ENCODE peak calls at places on chromosomes 11 and 22, in eight cellular contexts. I is suprapubic skin; N is HEK293T; J is heart left ventricle; H is astrocyte of the spinal cord; T is activated CD4-positive, alpha-beta T cell treated with anti-CD3 and anti-CD28 coated beads, Interleukin-2, amount 10 ng/mL, durations not matched to agents 7 days and 5 days; C is AG04450; Z is HFF-Myc. O is an unnamed sample.

GRCh38 chr11:119180729-119181676 is 4.3 kb upstream of the NHERF4 start:
- DNase-seq in I (no peak), N (no peak), J (no peak), H (no peak), T (no peak), C (no peak), Z (no peak), O (no peak)

GRCh38 chr11:46671958-46672315 is 28.5 kb downstream of the ARHGAP1 start:
- DNase-seq in I (peak; percentile 59), N (no peak), J (no peak), H (no peak), T (no peak), C (no peak), Z (no peak), O (peak; percentile 40)

GRCh38 chr11:28756977-28757376 is 648.8 kb downstream of the METTL15 start:
- DNase-seq in I (no peak), N (no peak), J (no peak), H (peak; percentile 79), T (no peak), C (peak; percentile 56), Z (no peak), O (no peak)

GRCh38 chr11:27040302-27041115 is at the start of gene BBOX1:
- DNase-seq in I (no peak), N (no peak), J (no peak), H (no peak), T (no peak), C (no peak), Z (no peak), O (no peak)

GRCh38 chr11:46916669-46917108 is 1.7 kb downstream of the LRP4 start:
- DNase-seq in I (no peak), N (peak; percentile 77), J (peak; percentile 75), H (peak; percentile 68), T (no peak), C (no peak), Z (peak; percentile 71), O (peak; percentile 88)

GRCh38 chr11:75443043-75443442 is 10.0 kb upstream of the KLHL35 start:
- DNase-seq in I (no peak), N (no peak), J (no peak), H (no peak), T (no peak), C (no peak), Z (no peak), O (no peak)

GRCh38 chr11:77821349-77821851 is 456 bp downstream of the AAMDC start:
- DNase-seq in I (no peak), N (peak; percentile 12), J (peak; percentile 55), H (peak; percentile 47), T (peak; percentile 13), C (no peak), Z (no peak), O (peak; percentile 71)

GRCh38 chr11:85407648-85408047 is 219.5 kb downstream of the DLG2 start:
- DNase-seq in I (no peak), N (no peak), J (no peak), H (no peak), T (no peak), C (no peak), Z (no peak), O (no peak)

GRCh38 chr22:19127329-19128008 is 3.6 kb upstream of the TSSK2 start:
- DNase-seq in I (no peak), N (no peak), J (no peak), H (no peak), T (no peak), C (no peak), Z (no peak), O (no peak)

GRCh38 chr22:36016656-36017055 is 12.0 kb downstream of the RBFOX2 start:
- DNase-seq in I (no peak), N (no peak), J (no peak), H (no peak), T (no peak), C (no peak), Z (no peak), O (no peak)

GRCh38 chr11:69666261-69666660 is 8.9 kb downstream of the LTO1 start:
- DNase-seq in I (peak; percentile 58), N (no peak), J (no peak), H (no peak), T (no peak), C (no peak), Z (no peak), O (peak; percentile 40)

GRCh38 chr11:61362542-61362875 is 335 bp downstream of the TMEM138 start:
- DNase-seq in I (no peak), N (peak; percentile 27), J (no peak), H (peak; percentile 47), T (peak; percentile 56), C (no peak), Z (no peak), O (no peak)

GRCh38 chr11:102920118-102920684 is 35.3 kb downstream of the MMP13 start:
- DNase-seq in I (no peak), N (no peak), J (no peak), H (no peak), T (no peak), C (no peak), Z (no peak), O (no peak)

GRCh38 chr11:133818302-133818701 is 27.0 kb downstream of the SPATA19 start:
- DNase-seq in I (no peak), N (no peak), J (no peak), H (no peak), T (no peak), C (no peak), Z (no peak), O (no peak)

GRCh38 chr11:12483604-12484003 is 106.2 kb downstream of the PARVA start:
- DNase-seq in I (no peak), N (no peak), J (no peak), H (no peak), T (no peak), C (no peak), Z (no peak), O (no peak)

GRCh38 chr11:34318111-34319037 is 39.4 kb downstream of the ABTB2 start:
- DNase-seq in I (no peak), N (no peak), J (no peak), H (peak; percentile 61), T (no peak), C (no peak), Z (no peak), O (no peak)

GRCh38 chr11:18615628-18616392 is 16.2 kb downstream of the MISFA start:
- DNase-seq in I (no peak), N (no peak), J (no peak), H (peak; percentile 30), T (no peak), C (no peak), Z (no peak), O (no peak)

GRCh38 chr11:60992842-60993409 is 21.4 kb downstream of the CD6 start:
- DNase-seq in I (no peak), N (no peak), J (no peak), H (no peak), T (no peak), C (no peak), Z (no peak), O (no peak)

O was measured in sigmoid colon.